ENCODE peak calls at places on chromosome 6, in ten cellular contexts. A is neural crest cell, G is smooth muscle cell of the brain vasculature, P is RPMI8226, R is GM18507, U is GM12865, T is GM23248, I is T1000, E is HTR-8/SVneo, C is progenitor cell of endocrine pancreas. S is an unnamed sample.

GRCh38 chr6:14035448-14035847 is 82.1 kb upstream of the CD83 start:
- DNase-seq in U (no peak), G (peak), T (peak), C (no peak), A (no peak), P (no peak), R (no peak), E (peak), I (peak), S (peak)

GRCh38 chr6:81895511-81896185 is 143.2 kb upstream of the TENT5A start:
- DNase-seq in R (no peak), U (no peak), I (peak), C (no peak), G (peak), E (no peak), A (no peak), P (no peak), T (peak), S (peak)

GRCh38 chr6:143601501-143601900 is 76.3 kb upstream of the PHACTR2 start:
- DNase-seq in E (no peak), U (no peak), I (no peak), R (no peak), P (no peak), C (no peak), G (no peak), A (no peak), T (no peak), S (no peak)

GRCh38 chr6:3001773-3002293 is 2.1 kb downstream of the NQO2 start:
- DNase-seq in T (peak), R (no peak), P (peak), E (peak), G (no peak), U (peak), I (no peak), C (no peak), A (no peak), S (peak)

GRCh38 chr6:27814665-27815424 is 97.4 kb downstream of the OR2B2 start:
- DNase-seq in I (peak), A (peak), G (no peak), T (peak), C (peak), U (peak), P (peak), R (no peak), E (peak), S (peak)

GRCh38 chr6:98824907-98825601 is 9.3 kb upstream of the POU3F2 start:
- DNase-seq in P (no peak), E (no peak), A (no peak), G (no peak), I (no peak), T (no peak), C (no peak), U (no peak), R (no peak), S (no peak)

GRCh38 chr6:582370-582769 is 74.5 kb downstream of the HUS1B start:
- DNase-seq in I (no peak), E (peak), P (no peak), G (peak), U (no peak), T (no peak), A (no peak), R (no peak), C (peak), S (no peak)

GRCh38 chr6:20846602-20847028 is 312.4 kb downstream of the CDKAL1 start:
- DNase-seq in U (peak), R (no peak), A (no peak), E (peak), G (no peak), T (no peak), I (no peak), C (no peak), P (no peak), S (peak)

GRCh38 chr6:16244869-16245451 is 6.6 kb downstream of the GMPR start:
- DNase-seq in I (no peak), T (no peak), P (no peak), R (no peak), U (no peak), C (no peak), A (no peak), G (peak), E (no peak), S (no peak)

GRCh38 chr6:33983109-33983475 is 162.8 kb downstream of the GRM4 start:
- DNase-seq in A (no peak), C (no peak), G (no peak), U (no peak), E (peak), T (peak), R (no peak), P (peak), I (no peak), S (no peak)

GRCh38 chr6:111430605-111431378 is 52.2 kb downstream of the REV3L start:
- DNase-seq in G (no peak), P (no peak), A (no peak), C (no peak), E (no peak), U (no peak), T (no peak), I (no peak), R (no peak), S (no peak)

GRCh38 chr6:170146640-170147039 is 144.2 kb downstream of the DLL1 start:
- DNase-seq in R (no peak), P (no peak), C (no peak), E (no peak), I (no peak), T (no peak), U (no peak), A (no peak), G (no peak), S (no peak)

GRCh38 chr6:148170286-148170685 is 172.4 kb upstream of the SASH1 start:
- DNase-seq in G (no peak), P (no peak), E (no peak), I (no peak), U (no peak), T (no peak), C (no peak), A (no peak), R (no peak), S (no peak)

GRCh38 chr6:105965042-105965760 is 120.9 kb upstream of the PRDM1 start:
- DNase-seq in T (no peak), E (no peak), C (no peak), U (no peak), R (no peak), G (no peak), A (no peak), I (no peak), P (no peak), S (no peak)

GRCh38 chr6:17871169-17871479 is 116.3 kb downstream of the KIF13A start:
- DNase-seq in E (no peak), T (no peak), U (no peak), P (no peak), A (no peak), G (no peak), R (no peak), C (no peak), I (no peak), S (no peak)

GRCh38 chr6:37538107-37538506 is 38.4 kb upstream of the CCDC167 start:
- DNase-seq in G (no peak), C (no peak), U (peak), P (peak), T (peak), R (no peak), A (no peak), I (no peak), E (peak), S (no peak)

GRCh38 chr6:165716886-165717285 is 53.8 kb upstream of the PDE10A start:
- DNase-seq in A (no peak), R (no peak), P (no peak), U (no peak), T (no peak), E (no peak), G (no peak), C (no peak), I (no peak), S (no peak)

GRCh38 chr6:154606457-154606856 is 96.0 kb upstream of the CNKSR3 start:
- DNase-seq in C (no peak), U (peak), E (no peak), R (peak), I (no peak), A (no peak), G (no peak), T (no peak), P (no peak), S (peak)

GRCh38 chr6:69785697-69786096 is 11.1 kb downstream of the LMBRD1 start:
- DNase-seq in U (no peak), R (no peak), C (no peak), I (no peak), G (no peak), P (no peak), A (no peak), T (no peak), E (no peak), S (no peak)

GRCh38 chr6:38391909-38392614 is 247.7 kb downstream of the BTBD9 start:
- DNase-seq in R (no peak), U (no peak), A (no peak), G (no peak), I (no peak), E (no peak), T (peak), P (no peak), C (no peak), S (peak)

GRCh38 chr6:159701413-159701999 is 8.5 kb upstream of the SOD2 start:
- DNase-seq in T (peak), C (no peak), P (no peak), G (no peak), E (peak), I (no peak), U (no peak), R (no peak), A (no peak), S (peak)

GRCh38 chr6:26271640-26272090 is 93.3 kb upstream of the BTN3A2 start:
- DNase-seq in C (no peak), G (no peak), P (no peak), A (no peak), R (no peak), I (no peak), U (no peak), E (no peak), T (no peak), S (no peak)

GRCh38 chr6:113458368-113459010 is 398.7 kb upstream of the MARCKS start:
- DNase-seq in E (no peak), U (no peak), G (no peak), T (no peak), I (no peak), A (no peak), R (no peak), P (no peak), C (no peak), S (peak)

GRCh38 chr6:6315660-6316059 is 4.8 kb downstream of the F13A1 start:
- DNase-seq in R (peak), A (peak), I (no peak), T (peak), G (peak), U (peak), P (peak), E (no peak), C (peak), S (peak)

GRCh38 chr6:142276256-142276655 is 25.6 kb upstream of the ADGRG6 start:
- DNase-seq in U (no peak), C (no peak), R (no peak), P (no peak), T (no peak), E (no peak), G (no peak), A (no peak), I (no peak), S (no peak)

GRCh38 chr6:3484240-3484639 is 27.4 kb upstream of the SLC22A23 start:
- DNase-seq in E (peak), P (no peak), T (peak), A (no peak), I (no peak), U (no peak), C (no peak), G (no peak), R (no peak), S (peak)

GRCh38 chr6:138307352-138307751 is 70.4 kb upstream of the SMIM28 start:
- DNase-seq in R (no peak), A (no peak), E (no peak), P (no peak), C (no peak), G (no peak), I (no peak), T (no peak), U (no peak), S (peak)

GRCh38 chr6:138101946-138102731 is 5.1 kb downstream of the PERP start:
- DNase-seq in A (no peak), C (no peak), I (no peak), P (no peak), R (no peak), G (no peak), E (no peak), U (no peak), T (peak), S (no peak)

GRCh38 chr6:111517965-111518364 is 34.9 kb upstream of the REV3L start:
- DNase-seq in C (no peak), U (no peak), G (no peak), E (no peak), T (no peak), P (no peak), R (no peak), A (no peak), I (no peak), S (no peak)

GRCh38 chr6:70956451-70957283 is at the start of gene B3GAT2:
- DNase-seq in T (peak), U (peak), E (no peak), P (no peak), R (no peak), G (no peak), I (no peak), C (peak), A (peak), S (peak)

GRCh38 chr6:134830945-134831344 is 119.0 kb downstream of the ALDH8A1 start:
- DNase-seq in U (no peak), R (no peak), G (no peak), I (no peak), A (no peak), T (no peak), P (no peak), C (no peak), E (no peak), S (no peak)

GRCh38 chr6:15519681-15520080 is 143.1 kb downstream of the DTNBP1 start:
- DNase-seq in T (no peak), A (no peak), U (no peak), I (no peak), G (no peak), E (no peak), R (no peak), C (no peak), P (no peak), S (no peak)

S was measured in fibroblast of pulmonary artery.